ENCODE peak calls at places on chromosomes 2 and 18, in six cellular contexts. Q is SK-N-SH, U is HCT116, M is K562, V is A549, J is GM23338. F is an unnamed sample. For H3K4me1, the result is how much of the 10 kb centered on the place peaks cover.

GRCh38 chr2:85917887-85918795 is 29.4 kb upstream of the ST3GAL5 start:
- DNase-seq in Q (no peak), U (no peak), M (no peak), V (peak), J (no peak), F (no peak)

GRCh38 chr2:9844581-9844980 is 1.3 kb downstream of the TAF1B start:
- DNase-seq in Q (no peak), U (no peak), M (no peak), V (no peak), J (no peak), F (no peak)

GRCh38 chr2:228690681-228691080 is 509.2 kb upstream of the SPHKAP start:
- DNase-seq in Q (no peak), U (no peak), M (no peak), V (no peak), J (no peak), F (no peak)

GRCh38 chr18:60935046-60935445 is 398.2 kb upstream of the CDH20 start:
- DNase-seq in Q (no peak), U (no peak), M (no peak), V (no peak), J (no peak), F (no peak)

GRCh38 chr2:135845997-135846396 is 9.0 kb upstream of the LCT start:
- DNase-seq in Q (no peak), U (no peak), M (no peak), V (no peak), J (no peak), F (no peak)

GRCh38 chr2:150624001-150624401 is 136.5 kb upstream of the RND3 start:
- DNase-seq in Q (peak), U (no peak), M (no peak), V (no peak), J (no peak), F (no peak)

GRCh38 chr2:53970095-53970897 is 497 bp downstream of the PSME4 start:
- DNase-seq in Q (peak), U (no peak), M (peak), V (peak), J (peak), F (no peak)

GRCh38 chr2:85792783-85793441 is 39.1 kb downstream of the ATOH8 start:
- DNase-seq in Q (peak), U (no peak), M (no peak), V (peak), J (no peak), F (no peak)

GRCh38 chr2:95306306-95306895 is 9.3 kb downstream of the KCNIP3 start:
- DNase-seq in Q (no peak), U (no peak), M (no peak), V (no peak), J (no peak), F (no peak)
- H3K4me1 ChIP-seq in Q (under half), U (under half), M (under half), V (under half), J (under half), F (under half)

DNA sequence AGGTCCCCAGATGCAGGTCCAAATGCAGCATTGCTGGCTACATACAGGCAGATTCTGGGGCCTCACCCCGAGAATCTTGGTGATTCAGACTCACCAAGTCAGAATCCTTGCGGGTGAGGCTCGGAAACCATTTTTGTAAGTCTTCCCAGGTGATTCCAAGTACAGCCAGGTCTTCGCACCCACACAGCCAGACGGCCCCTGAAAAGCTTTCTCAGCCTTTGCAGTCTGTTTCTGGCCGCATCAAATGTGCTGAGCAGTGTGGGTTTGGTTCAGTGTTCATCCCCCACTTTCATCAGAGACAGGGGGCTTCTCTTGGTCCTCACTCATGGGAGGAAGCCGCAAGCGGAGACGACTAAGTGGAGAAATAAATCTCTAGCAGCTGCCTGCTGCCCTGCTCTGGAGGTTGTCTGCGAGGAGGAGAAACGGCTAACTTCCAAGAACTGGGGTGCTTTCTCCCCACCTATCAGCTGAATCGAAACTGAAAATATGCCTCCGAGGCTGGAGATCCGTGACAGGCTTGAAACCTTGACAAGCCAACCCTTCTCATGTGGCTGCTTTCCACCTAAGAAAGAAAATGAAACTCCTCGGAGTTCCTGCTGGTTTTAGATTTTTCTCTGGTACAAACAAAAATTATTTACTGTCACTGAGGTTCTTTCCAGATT is 8.9 kb upstream of the TMEM185B start:
- DNase-seq in Q (no peak), U (no peak), M (peak), V (no peak), J (no peak), F (no peak)
- TF ChIP-seq REST in Q (no peak), U (no peak), M (no peak), V (no peak), J (no peak), F (no peak)

DNA sequence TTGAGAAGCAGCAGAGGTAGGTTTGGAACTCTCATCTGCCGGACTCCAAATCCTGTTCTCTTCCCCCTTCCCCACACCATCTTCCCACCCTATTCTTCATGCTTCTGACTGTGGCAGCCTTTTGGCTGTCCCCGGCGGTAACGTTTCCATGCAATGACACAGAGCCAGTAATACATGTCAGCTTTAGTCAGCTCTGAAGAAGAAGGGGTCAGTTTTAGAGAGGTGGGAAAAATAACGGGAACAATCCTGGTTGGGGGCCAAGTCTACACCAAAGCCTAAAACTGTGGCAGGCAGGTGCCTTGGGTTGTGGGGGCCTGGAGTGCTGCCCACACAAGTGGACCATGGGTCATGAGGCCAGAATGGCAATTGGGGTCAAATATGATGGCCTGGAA is 106.8 kb downstream of the LPIN1 start:
- DNase-seq in Q (no peak), U (no peak), M (no peak), V (no peak), J (no peak), F (no peak)
- TF ChIP-seq CTCF in Q (no peak), U (no peak), M (no peak), V (no peak), J (no peak), F (no peak)

GRCh38 chr2:42128731-42129486 is 40.2 kb upstream of the EML4 start:
- DNase-seq in Q (no peak), U (no peak), M (no peak), V (no peak), J (no peak), F (no peak)

GRCh38 chr2:42127425-42128424 is 41.4 kb upstream of the EML4 start:
- DNase-seq in Q (no peak), U (no peak), M (no peak), V (no peak), J (no peak), F (no peak)

GRCh38 chr2:42129487-42129852 is 39.7 kb upstream of the EML4 start:
- DNase-seq in Q (no peak), U (no peak), M (no peak), V (no peak), J (no peak), F (no peak)

GRCh38 chr2:42132066-42132965 is 36.8 kb upstream of the EML4 start:
- DNase-seq in Q (no peak), U (no peak), M (no peak), V (peak), J (no peak), F (peak)

DNA sequence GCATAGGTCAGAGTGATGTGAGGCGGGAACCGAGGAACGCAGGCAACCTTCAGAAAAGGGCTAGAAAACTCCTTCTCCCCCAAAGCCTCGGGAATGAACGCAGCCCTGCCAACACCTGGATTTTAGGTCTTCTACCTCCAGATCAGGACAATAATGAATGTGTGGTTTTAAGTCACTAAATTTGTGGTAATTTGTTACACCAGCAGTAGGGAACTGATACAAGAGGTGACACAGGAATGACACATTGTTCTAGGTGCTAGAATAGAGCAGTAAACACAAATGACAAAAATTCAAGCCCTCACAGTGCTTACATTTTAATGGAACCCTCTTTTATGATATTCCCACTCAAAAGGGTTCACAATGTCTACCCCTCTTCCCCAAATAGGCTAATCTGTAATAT is 39.2 kb upstream of the EML4 start:
- DNase-seq in Q (no peak), U (no peak), M (no peak), V (no peak), J (no peak), F (no peak)
- H3K4me1 ChIP-seq in Q (half or more), U (under half), M (under half), V (half or more), J (under half), F (half or more)

DNA sequence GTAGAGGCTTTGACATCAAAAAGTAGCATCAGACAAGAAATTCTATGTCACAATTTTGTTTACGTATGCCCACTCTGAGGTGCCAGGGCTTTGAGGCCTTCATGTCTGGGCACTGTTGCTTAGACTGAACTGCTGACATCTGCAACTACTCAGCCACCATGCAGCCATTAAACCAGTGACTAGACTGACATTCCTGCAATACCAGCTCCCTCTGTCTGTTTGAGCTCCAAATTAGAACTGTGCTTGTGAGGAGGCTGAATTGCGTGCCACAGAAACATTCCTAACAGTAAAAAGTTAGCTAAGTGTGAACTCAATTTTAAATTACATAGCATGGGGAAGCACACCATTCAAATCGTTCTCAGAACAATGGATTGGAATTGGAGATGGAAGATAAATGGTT is 163.2 kb downstream of the INSIG2 start:
- DNase-seq in Q (no peak), U (no peak), M (no peak), V (no peak), J (peak), F (no peak)
- TF ChIP-seq REST in Q (no peak), U (no peak), M (no peak), V (no peak), J (no peak), F (no peak)

DNA sequence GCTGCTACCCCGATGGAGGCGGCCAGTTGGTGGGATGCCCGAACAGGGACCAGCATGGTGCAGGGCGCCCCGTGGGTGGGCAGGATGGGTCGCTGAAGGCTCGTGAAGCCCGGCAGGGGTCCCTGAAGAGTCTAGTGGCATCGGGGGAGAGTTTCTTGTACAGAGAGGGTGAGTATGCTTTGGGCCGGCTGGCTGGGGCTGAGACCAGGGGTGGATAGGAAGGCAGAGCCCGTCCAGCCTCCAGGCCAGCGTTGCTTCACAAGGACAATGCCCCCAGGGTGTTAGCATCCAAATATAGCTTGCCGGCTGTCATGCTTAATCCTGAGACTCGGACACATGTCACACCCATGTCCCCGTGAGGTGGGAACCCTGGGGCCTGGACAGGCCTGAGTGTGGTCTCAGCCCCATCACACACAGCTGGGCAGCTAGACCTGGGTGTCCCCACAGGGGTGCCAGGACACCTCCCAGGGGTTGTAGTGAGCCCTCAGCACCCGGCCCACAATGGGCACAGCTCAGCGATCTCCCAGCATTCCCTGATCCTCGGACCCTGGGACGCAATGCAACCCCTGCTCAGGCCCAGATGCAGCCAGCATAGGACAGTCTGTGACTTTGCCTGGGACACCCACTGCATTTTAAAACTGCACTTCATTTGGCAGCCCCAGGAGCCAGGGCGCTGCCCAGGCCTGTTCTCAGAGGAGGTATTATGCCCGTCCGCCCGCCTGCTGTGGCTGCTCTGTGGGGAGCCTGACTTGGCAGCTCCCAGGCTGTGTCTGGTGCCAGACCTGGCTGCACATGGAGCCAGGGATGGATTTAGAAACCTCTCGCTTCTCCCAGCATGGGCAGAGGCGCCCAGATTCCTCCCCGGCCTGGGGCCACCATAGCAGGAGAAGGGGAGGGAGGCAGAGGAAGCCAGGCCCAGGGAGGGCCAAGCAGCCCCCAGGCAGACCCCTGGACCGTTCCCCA is 36.4 kb downstream of the RAMP1 start:
- DNase-seq in Q (peak), U (no peak), M (no peak), V (no peak), J (no peak), F (no peak)
- TF ChIP-seq CTCF in Q (no peak), U (no peak), M (no peak), V (no peak), J (no peak), F (no peak)

GRCh38 chr2:42962521-42962953 is 170.2 kb upstream of the HAAO start:
- DNase-seq in Q (no peak), U (no peak), M (no peak), V (no peak), J (no peak), F (no peak)
- H3K4me1 ChIP-seq in Q (under half), U (under half), M (under half), V (under half), J (under half), F (under half)